ENCODE peak calls at places on chromosome 12, in ten cellular contexts. N, C, K, E, J, L, W, O, U and A are unnamed samples.

GRCh38 chr12:106690569-106690968 is 83.9 kb upstream of the RIC8B start:
- DNase-seq in N (no peak), C (no peak), K (no peak), E (no peak), J (no peak), L (no peak), W (no peak), O (no peak), U (no peak), A (no peak)

GRCh38 chr12:105357162-105357691 is 26.7 kb downstream of the C12orf75 start:
- DNase-seq in N (no peak), C (peak), K (no peak), E (peak), J (no peak), L (no peak), W (no peak), O (no peak), U (no peak), A (no peak)

GRCh38 chr12:64678248-64678647 is 68.0 kb downstream of the RASSF3 start:
- DNase-seq in N (no peak), C (no peak), K (no peak), E (no peak), J (no peak), L (no peak), W (no peak), O (no peak), U (no peak), A (no peak)

GRCh38 chr12:56286044-56286830 is 13.9 kb downstream of the CS start:
- DNase-seq in N (no peak), C (no peak), K (no peak), E (peak), J (no peak), L (no peak), W (no peak), O (no peak), U (no peak), A (no peak)

GRCh38 chr12:10369557-10370150 is 20.2 kb downstream of the KLRK1 start:
- DNase-seq in N (no peak), C (no peak), K (no peak), E (no peak), J (no peak), L (no peak), W (no peak), O (no peak), U (no peak), A (no peak)

GRCh38 chr12:48002773-48003218 is 1.5 kb downstream of the COL2A1 start:
- DNase-seq in N (peak), C (no peak), K (no peak), E (peak), J (no peak), L (no peak), W (no peak), O (no peak), U (peak), A (no peak)

GRCh38 chr12:93540506-93540905 is 32.0 kb upstream of the SOCS2 start:
- DNase-seq in N (no peak), C (no peak), K (no peak), E (peak), J (no peak), L (no peak), W (no peak), O (no peak), U (no peak), A (no peak)

GRCh38 chr12:62983594-62983993 is 48.6 kb upstream of the PPM1H start:
- DNase-seq in N (no peak), C (peak), K (no peak), E (no peak), J (no peak), L (no peak), W (no peak), O (no peak), U (no peak), A (no peak)

GRCh38 chr12:65306603-65307501 is 28.4 kb downstream of the MSRB3 start:
- DNase-seq in N (peak), C (peak), K (no peak), E (peak), J (peak), L (no peak), W (peak), O (peak), U (no peak), A (no peak)